ENCODE peak calls at places on chromosome 3, in four cellular contexts. L, G, D and A are unnamed samples.

GRCh38 chr3:48088056-48088748 is 72.0 kb upstream of the MAP4 start:
- DNase-seq in L (peak), G (peak), D (no peak), A (no peak)

GRCh38 chr3:52527732-52528595 is 5.7 kb downstream of the NT5DC2 start:
- DNase-seq in L (peak), G (no peak), D (no peak), A (no peak)

GRCh38 chr3:161108840-161109239 is 3.7 kb upstream of the B3GALNT1 start:
- DNase-seq in L (no peak), G (no peak), D (no peak), A (no peak)

GRCh38 chr3:31828007-31828406 is 153.1 kb downstream of the OSBPL10 start:
- DNase-seq in L (no peak), G (no peak), D (no peak), A (no peak)

GRCh38 chr3:40309925-40310635 is 573 bp downstream of the EIF1B start:
- DNase-seq in L (peak), G (peak), D (peak), A (no peak)

GRCh38 chr3:146851665-146852064 is 246.5 kb upstream of the PLSCR5 start:
- DNase-seq in L (no peak), G (no peak), D (no peak), A (no peak)

GRCh38 chr3:196414469-196414868 is 17.8 kb downstream of the UBXN7 start:
- DNase-seq in L (no peak), G (no peak), D (peak), A (no peak)

GRCh38 chr3:129316121-129317013 is 37.7 kb downstream of the HMCES start:
- DNase-seq in L (peak), G (peak), D (peak), A (peak)

GRCh38 chr3:100561459-100562158 is 47.8 kb upstream of the ADGRG7 start:
- DNase-seq in L (peak), G (no peak), D (no peak), A (no peak)

GRCh38 chr3:174857301-174857700 is 1.8 kb upstream of the NAALADL2 start:
- DNase-seq in L (no peak), G (no peak), D (no peak), A (no peak)
- TF ChIP-seq HMGXB4 in L (no peak), G (no peak), D (no peak), A (no peak)

GRCh38 chr3:157201648-157202278 is 41.8 kb upstream of the CCNL1 start:
- DNase-seq in L (no peak), G (peak), D (peak), A (peak)
- TF ChIP-seq HMGXB4 in L (no peak), G (no peak), D (no peak), A (no peak)

GRCh38 chr3:14534379-14535191 is 5.6 kb downstream of the GRIP2 start:
- DNase-seq in L (peak), G (no peak), D (no peak), A (no peak)
- TF ChIP-seq HMGXB4 in L (no peak), G (no peak), D (no peak), A (no peak)

GRCh38 chr3:126339466-126339865 is 17.7 kb downstream of the KLF15 start:
- DNase-seq in L (no peak), G (no peak), D (no peak), A (no peak)

GRCh38 chr3:126340081-126340511 is 17.1 kb downstream of the KLF15 start:
- DNase-seq in L (peak), G (no peak), D (no peak), A (no peak)

GRCh38 chr3:126341755-126342150 is 15.5 kb downstream of the KLF15 start:
- DNase-seq in L (peak), G (no peak), D (no peak), A (no peak)

GRCh38 chr3:126340943-126341754 is 16.1 kb downstream of the KLF15 start:
- DNase-seq in L (peak), G (no peak), D (peak), A (no peak)

DNA sequence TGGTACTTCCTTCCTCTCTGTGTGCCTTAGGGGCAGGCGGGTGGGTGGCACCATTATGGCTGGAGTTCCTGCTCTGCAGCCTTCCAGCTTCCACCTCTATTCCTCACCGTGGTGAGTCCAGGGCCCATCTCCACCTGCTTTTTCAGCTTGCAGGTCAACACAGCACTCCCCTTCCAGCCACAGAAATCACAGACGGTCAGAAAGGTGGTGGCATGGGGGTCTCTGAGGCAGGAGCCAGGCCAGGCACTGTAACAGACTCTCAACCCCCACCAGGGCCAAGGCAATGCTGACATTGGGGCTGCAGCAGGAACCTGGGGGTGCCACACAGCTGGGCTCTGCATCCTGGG is 16.6 kb downstream of the KLF15 start:
- DNase-seq in L (no peak), G (no peak), D (no peak), A (no peak)
- TF ChIP-seq HMGXB4 in L (no peak), G (no peak), D (no peak), A (no peak)

DNA sequence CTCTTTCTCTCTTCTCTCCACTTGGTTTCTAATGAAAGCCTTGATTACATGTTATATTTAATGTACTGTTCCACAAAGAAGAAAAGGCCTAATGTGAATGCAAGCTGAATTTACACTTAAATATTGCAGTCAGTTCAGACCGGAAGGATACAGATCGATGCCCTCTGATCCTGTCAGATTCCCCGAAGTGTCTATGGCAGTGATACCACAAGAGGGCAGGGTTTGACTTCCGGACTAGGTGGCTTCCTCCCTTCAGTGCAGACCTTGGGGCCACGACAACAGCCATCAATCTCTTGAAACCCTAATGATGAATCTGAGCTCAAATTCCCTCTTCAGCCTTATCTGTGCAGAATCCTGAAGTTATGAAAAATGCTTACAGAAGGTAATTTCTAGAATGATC is 29.5 kb downstream of the AGTR1 start:
- DNase-seq in L (peak), G (no peak), D (peak), A (peak)
- TF ChIP-seq HMGXB4 in L (no peak), G (no peak), D (no peak), A (no peak)